ENCODE peak calls at places on chromosomes 4 and X, in seven cellular contexts. One of them, this sample, is unnamed.

GRCh38 chrX:41922694-41923171 is 621 bp downstream of the CASK start:
- DNase-seq in T-cell: no peak
- DNase-seq in heart left ventricle: peak
- DNase-seq in activated T-cell treated with anti-CD3 and anti-CD28 coated beads, Interleukin-2, amount 50 U/mL, for 1 hour: no peak
- DNase-seq in aorta: peak
- DNase-seq in kidney tubule cell: peak
- DNase-seq in GF-D8: no peak
- DNase-seq in this sample: peak

GRCh38 chr4:119103263-119103662 is 32.4 kb upstream of the MYOZ2 start:
- DNase-seq in kidney tubule cell: peak
- DNase-seq in activated T-cell treated with anti-CD3 and anti-CD28 coated beads, Interleukin-2, amount 50 U/mL, for 1 hour: no peak
- DNase-seq in GF-D8: peak
- DNase-seq in heart left ventricle: peak
- DNase-seq in aorta: peak
- DNase-seq in T-cell: no peak
- DNase-seq in this sample: no peak

GRCh38 chrX:150182176-150182575 is 180.9 kb upstream of the MAMLD1 start:
- DNase-seq in heart left ventricle: no peak
- DNase-seq in T-cell: no peak
- DNase-seq in aorta: no peak
- DNase-seq in GF-D8: no peak
- DNase-seq in kidney tubule cell: no peak
- DNase-seq in activated T-cell treated with anti-CD3 and anti-CD28 coated beads, Interleukin-2, amount 50 U/mL, for 1 hour: no peak
- DNase-seq in this sample: no peak

GRCh38 chr4:121574618-121575017 is 122.2 kb downstream of the ANXA5 start:
- DNase-seq in heart left ventricle: no peak
- DNase-seq in activated T-cell treated with anti-CD3 and anti-CD28 coated beads, Interleukin-2, amount 50 U/mL, for 1 hour: no peak
- DNase-seq in T-cell: no peak
- DNase-seq in kidney tubule cell: no peak
- DNase-seq in GF-D8: no peak
- DNase-seq in aorta: no peak
- DNase-seq in this sample: no peak

GRCh38 chr4:70197842-70198241 is 2.3 kb downstream of the ODAM start:
- DNase-seq in T-cell: no peak
- DNase-seq in kidney tubule cell: no peak
- DNase-seq in activated T-cell treated with anti-CD3 and anti-CD28 coated beads, Interleukin-2, amount 50 U/mL, for 1 hour: no peak
- DNase-seq in heart left ventricle: no peak
- DNase-seq in aorta: no peak
- DNase-seq in GF-D8: no peak
- DNase-seq in this sample: no peak

GRCh38 chr4:109691411-109691920 is 11.8 kb downstream of the CASP6 start:
- DNase-seq in kidney tubule cell: no peak
- DNase-seq in aorta: no peak
- DNase-seq in heart left ventricle: no peak
- DNase-seq in GF-D8: no peak
- DNase-seq in T-cell: no peak
- DNase-seq in activated T-cell treated with anti-CD3 and anti-CD28 coated beads, Interleukin-2, amount 50 U/mL, for 1 hour: no peak
- DNase-seq in this sample: no peak

GRCh38 chr4:122765702-122766352 is 33.3 kb downstream of the BBS12 start:
- DNase-seq in heart left ventricle: no peak
- DNase-seq in GF-D8: no peak
- DNase-seq in activated T-cell treated with anti-CD3 and anti-CD28 coated beads, Interleukin-2, amount 50 U/mL, for 1 hour: no peak
- DNase-seq in aorta: peak
- DNase-seq in kidney tubule cell: peak
- DNase-seq in T-cell: no peak
- DNase-seq in this sample: no peak

GRCh38 chr4:150253416-150253815 is 175.2 kb downstream of the DCLK2 start:
- DNase-seq in activated T-cell treated with anti-CD3 and anti-CD28 coated beads, Interleukin-2, amount 50 U/mL, for 1 hour: no peak
- DNase-seq in T-cell: no peak
- DNase-seq in heart left ventricle: no peak
- DNase-seq in GF-D8: no peak
- DNase-seq in kidney tubule cell: no peak
- DNase-seq in aorta: no peak
- DNase-seq in this sample: no peak

GRCh38 chrX:2242326-2242725 is 258.4 kb downstream of the DHRSX start:
- DNase-seq in activated T-cell treated with anti-CD3 and anti-CD28 coated beads, Interleukin-2, amount 50 U/mL, for 1 hour: no peak
- DNase-seq in kidney tubule cell: no peak
- DNase-seq in GF-D8: no peak
- DNase-seq in T-cell: no peak
- DNase-seq in heart left ventricle: no peak
- DNase-seq in aorta: no peak
- DNase-seq in this sample: no peak

GRCh38 chr4:181849472-181849871 is 393.7 kb upstream of the TENM3 start:
- DNase-seq in heart left ventricle: no peak
- DNase-seq in aorta: no peak
- DNase-seq in GF-D8: no peak
- DNase-seq in activated T-cell treated with anti-CD3 and anti-CD28 coated beads, Interleukin-2, amount 50 U/mL, for 1 hour: no peak
- DNase-seq in T-cell: no peak
- DNase-seq in kidney tubule cell: no peak
- DNase-seq in this sample: no peak

GRCh38 chrX:107107459-107107858 is 11.2 kb downstream of the RBM41 start:
- DNase-seq in aorta: no peak
- DNase-seq in kidney tubule cell: peak
- DNase-seq in GF-D8: no peak
- DNase-seq in activated T-cell treated with anti-CD3 and anti-CD28 coated beads, Interleukin-2, amount 50 U/mL, for 1 hour: no peak
- DNase-seq in T-cell: no peak
- DNase-seq in heart left ventricle: no peak
- DNase-seq in this sample: no peak

GRCh38 chr4:1318488-1319213 is 28.4 kb upstream of the UVSSA start:
- DNase-seq in GF-D8: no peak
- DNase-seq in heart left ventricle: peak
- DNase-seq in aorta: no peak
- DNase-seq in kidney tubule cell: no peak
- DNase-seq in T-cell: no peak
- DNase-seq in activated T-cell treated with anti-CD3 and anti-CD28 coated beads, Interleukin-2, amount 50 U/mL, for 1 hour: peak
- DNase-seq in this sample: no peak

GRCh38 chr4:107856901-107857300 is 32.2 kb downstream of the SGMS2 start:
- DNase-seq in kidney tubule cell: no peak
- DNase-seq in T-cell: no peak
- DNase-seq in heart left ventricle: no peak
- DNase-seq in GF-D8: no peak
- DNase-seq in activated T-cell treated with anti-CD3 and anti-CD28 coated beads, Interleukin-2, amount 50 U/mL, for 1 hour: no peak
- DNase-seq in aorta: no peak
- DNase-seq in this sample: no peak

GRCh38 chr4:150242820-150243458 is 164.7 kb downstream of the DCLK2 start:
- DNase-seq in T-cell: no peak
- DNase-seq in activated T-cell treated with anti-CD3 and anti-CD28 coated beads, Interleukin-2, amount 50 U/mL, for 1 hour: no peak
- DNase-seq in GF-D8: no peak
- DNase-seq in heart left ventricle: no peak
- DNase-seq in kidney tubule cell: peak
- DNase-seq in aorta: no peak
- DNase-seq in this sample: no peak

GRCh38 chrX:154056739-154057367 is 37.2 kb upstream of the IRAK1 start:
- DNase-seq in T-cell: peak
- DNase-seq in aorta: no peak
- DNase-seq in kidney tubule cell: peak
- DNase-seq in activated T-cell treated with anti-CD3 and anti-CD28 coated beads, Interleukin-2, amount 50 U/mL, for 1 hour: no peak
- DNase-seq in GF-D8: peak
- DNase-seq in heart left ventricle: no peak
- DNase-seq in this sample: no peak

GRCh38 chrX:71637848-71638247 is 19.5 kb upstream of the CXCR3 start:
- DNase-seq in GF-D8: no peak
- DNase-seq in kidney tubule cell: no peak
- DNase-seq in activated T-cell treated with anti-CD3 and anti-CD28 coated beads, Interleukin-2, amount 50 U/mL, for 1 hour: no peak
- DNase-seq in T-cell: no peak
- DNase-seq in heart left ventricle: no peak
- DNase-seq in aorta: no peak
- DNase-seq in this sample: no peak

GRCh38 chr4:43763029-43763610 is 685.5 kb downstream of the KCTD8 start:
- DNase-seq in kidney tubule cell: peak
- DNase-seq in aorta: no peak
- DNase-seq in GF-D8: no peak
- DNase-seq in activated T-cell treated with anti-CD3 and anti-CD28 coated beads, Interleukin-2, amount 50 U/mL, for 1 hour: no peak
- DNase-seq in T-cell: no peak
- DNase-seq in heart left ventricle: no peak
- DNase-seq in this sample: no peak

GRCh38 chr4:95549246-95550138 is 719 bp upstream of the UNC5C start:
- DNase-seq in heart left ventricle: peak
- DNase-seq in activated T-cell treated with anti-CD3 and anti-CD28 coated beads, Interleukin-2, amount 50 U/mL, for 1 hour: no peak
- DNase-seq in T-cell: no peak
- DNase-seq in kidney tubule cell: peak
- DNase-seq in aorta: peak
- DNase-seq in GF-D8: no peak
- DNase-seq in this sample: peak

GRCh38 chr4:183763990-183764754 is 105.1 kb downstream of the TRAPPC11 start:
- DNase-seq in GF-D8: no peak
- DNase-seq in activated T-cell treated with anti-CD3 and anti-CD28 coated beads, Interleukin-2, amount 50 U/mL, for 1 hour: no peak
- DNase-seq in T-cell: no peak
- DNase-seq in kidney tubule cell: no peak
- DNase-seq in aorta: no peak
- DNase-seq in heart left ventricle: peak
- DNase-seq in this sample: no peak

GRCh38 chr4:150385606-150386005 is 196.3 kb upstream of the MAB21L2 start:
- DNase-seq in aorta: no peak
- DNase-seq in GF-D8: no peak
- DNase-seq in kidney tubule cell: peak
- DNase-seq in activated T-cell treated with anti-CD3 and anti-CD28 coated beads, Interleukin-2, amount 50 U/mL, for 1 hour: no peak
- DNase-seq in heart left ventricle: no peak
- DNase-seq in T-cell: no peak
- DNase-seq in this sample: no peak

GRCh38 chr4:133160853-133161252 is 11.8 kb downstream of the PCDH10 start:
- DNase-seq in kidney tubule cell: no peak
- DNase-seq in aorta: no peak
- DNase-seq in T-cell: no peak
- DNase-seq in heart left ventricle: no peak
- DNase-seq in activated T-cell treated with anti-CD3 and anti-CD28 coated beads, Interleukin-2, amount 50 U/mL, for 1 hour: no peak
- DNase-seq in GF-D8: no peak
- DNase-seq in this sample: no peak

GRCh38 chrX:70434914-70435586 is 9.6 kb upstream of the DLG3 start:
- DNase-seq in T-cell: no peak
- DNase-seq in kidney tubule cell: no peak
- DNase-seq in aorta: peak
- DNase-seq in GF-D8: no peak
- DNase-seq in heart left ventricle: peak
- DNase-seq in activated T-cell treated with anti-CD3 and anti-CD28 coated beads, Interleukin-2, amount 50 U/mL, for 1 hour: no peak
- DNase-seq in this sample: no peak

GRCh38 chr4:73606465-73606974 is 13.7 kb downstream of the RASSF6 start:
- DNase-seq in aorta: no peak
- DNase-seq in heart left ventricle: no peak
- DNase-seq in T-cell: no peak
- DNase-seq in GF-D8: no peak
- DNase-seq in kidney tubule cell: no peak
- DNase-seq in activated T-cell treated with anti-CD3 and anti-CD28 coated beads, Interleukin-2, amount 50 U/mL, for 1 hour: no peak
- DNase-seq in this sample: no peak

GRCh38 chr4:80265571-80266266 is 745 bp upstream of the FGF5 start:
- DNase-seq in heart left ventricle: no peak
- DNase-seq in kidney tubule cell: peak
- DNase-seq in activated T-cell treated with anti-CD3 and anti-CD28 coated beads, Interleukin-2, amount 50 U/mL, for 1 hour: no peak
- DNase-seq in GF-D8: no peak
- DNase-seq in aorta: no peak
- DNase-seq in T-cell: no peak
- DNase-seq in this sample: no peak